ENCODE peak calls at places on chromosomes 1 and 21, in five cellular contexts. Q is tibial artery, A is H9, V is heart right ventricle, W is prostate gland. S is an unnamed sample.

GRCh38 chr1:50208296-50208695 is 99.6 kb downstream of the ELAVL4 start:
- DNase-seq in V (no peak), W (no peak), Q (no peak), A (no peak), S (no peak)

GRCh38 chr1:222910699-222911098 is 95.9 kb downstream of the DISP1 start:
- DNase-seq in A (no peak), Q (no peak), W (no peak), V (no peak), S (no peak)

GRCh38 chr1:54095543-54096286 is 42.3 kb downstream of the TCEANC2 start:
- DNase-seq in V (no peak), Q (no peak), A (no peak), W (no peak), S (no peak)

GRCh38 chr1:97094257-97094972 is 372.8 kb downstream of the PTBP2 start:
- DNase-seq in A (no peak), W (no peak), Q (no peak), V (no peak), S (no peak)

GRCh38 chr1:1295154-1295923 is 12.4 kb downstream of the ACAP3 start:
- DNase-seq in A (no peak), V (no peak), Q (no peak), W (no peak), S (no peak)

GRCh38 chr1:21815724-21816311 is 3.8 kb downstream of the LDLRAD2 start:
- DNase-seq in A (no peak), W (no peak), Q (no peak), V (no peak), S (no peak)

GRCh38 chr1:6456800-6457466 is 9.0 kb downstream of the TNFRSF25 start:
- DNase-seq in Q (no peak), W (no peak), V (no peak), A (no peak), S (no peak)

GRCh38 chr21:36747815-36748381 is 49.0 kb downstream of the SIM2 start:
- DNase-seq in Q (no peak), W (no peak), A (peak; percentile 79), V (peak; percentile 60), S (peak; percentile 24)

GRCh38 chr1:41516168-41516961 is 31.9 kb upstream of the EDN2 start:
- DNase-seq in A (peak; percentile 92), W (peak; percentile 92), V (peak; percentile 94), Q (peak; percentile 95), S (peak; percentile 96)

GRCh38 chr1:6486433-6487011 is 4.9 kb downstream of the PLEKHG5 start:
- DNase-seq in A (peak; percentile 95), V (peak; percentile 88), Q (peak; percentile 89), W (peak; percentile 84), S (peak; percentile 23)

GRCh38 chr1:108011295-108011694 is 46.3 kb upstream of the VAV3 start:
- DNase-seq in A (no peak), W (no peak), Q (no peak), V (no peak), S (no peak)

GRCh38 chr1:6261615-6261995 is 707 bp upstream of the GPR153 start:
- DNase-seq in W (no peak), Q (no peak), A (peak; percentile 75), V (no peak), S (no peak)

GRCh38 chr1:232127190-232127589 is 500.6 kb downstream of the DISC1 start:
- DNase-seq in V (no peak), W (no peak), Q (no peak), A (no peak), S (no peak)

GRCh38 chr1:18962855-18963737 is 6.6 kb upstream of the IFFO2 start:
- DNase-seq in Q (peak; percentile 35), W (no peak), A (no peak), V (no peak), S (no peak)

GRCh38 chr1:39828734-39829133 is 40.1 kb upstream of the BMP8B start:
- DNase-seq in A (no peak), V (no peak), W (no peak), Q (no peak), S (no peak)

GRCh38 chr1:194629011-194629410 is 1442.6 kb upstream of the B3GALT2 start:
- DNase-seq in V (no peak), W (no peak), A (no peak), Q (no peak), S (no peak)

GRCh38 chr1:47175227-47175934 is 14.5 kb downstream of the PDZK1IP1 start:
- DNase-seq in A (peak; percentile 77), V (no peak), W (peak; percentile 56), Q (peak; percentile 71), S (peak; percentile 57)

GRCh38 chr1:81225769-81226602 is 574.7 kb upstream of the ADGRL2 start:
- DNase-seq in Q (no peak), W (no peak), A (no peak), V (no peak), S (no peak)

GRCh38 chr1:20974069-20974468 is 187.0 kb upstream of the HP1BP3 start:
- DNase-seq in Q (no peak), A (no peak), V (no peak), W (no peak), S (no peak)

GRCh38 chr1:154846921-154847442 is 23.1 kb downstream of the KCNN3 start:
- DNase-seq in A (no peak), Q (no peak), V (no peak), W (no peak), S (peak; percentile 88)

GRCh38 chr1:234281826-234282489 is 91.3 kb upstream of the COA6 start:
- DNase-seq in Q (no peak), A (no peak), V (no peak), W (no peak), S (peak; percentile 58)

GRCh38 chr1:40256401-40257084 is 1.5 kb upstream of the ZMPSTE24 start:
- DNase-seq in W (no peak), V (no peak), Q (no peak), A (no peak), S (no peak)

GRCh38 chr1:183126000-183126366 is 60.1 kb upstream of the LAMC2 start:
- DNase-seq in V (no peak), A (no peak), Q (no peak), W (no peak), S (no peak)

GRCh38 chr1:195053478-195053877 is 1554.8 kb downstream of the KCNT2 start:
- DNase-seq in V (no peak), A (no peak), Q (no peak), W (no peak), S (no peak)

DNA sequence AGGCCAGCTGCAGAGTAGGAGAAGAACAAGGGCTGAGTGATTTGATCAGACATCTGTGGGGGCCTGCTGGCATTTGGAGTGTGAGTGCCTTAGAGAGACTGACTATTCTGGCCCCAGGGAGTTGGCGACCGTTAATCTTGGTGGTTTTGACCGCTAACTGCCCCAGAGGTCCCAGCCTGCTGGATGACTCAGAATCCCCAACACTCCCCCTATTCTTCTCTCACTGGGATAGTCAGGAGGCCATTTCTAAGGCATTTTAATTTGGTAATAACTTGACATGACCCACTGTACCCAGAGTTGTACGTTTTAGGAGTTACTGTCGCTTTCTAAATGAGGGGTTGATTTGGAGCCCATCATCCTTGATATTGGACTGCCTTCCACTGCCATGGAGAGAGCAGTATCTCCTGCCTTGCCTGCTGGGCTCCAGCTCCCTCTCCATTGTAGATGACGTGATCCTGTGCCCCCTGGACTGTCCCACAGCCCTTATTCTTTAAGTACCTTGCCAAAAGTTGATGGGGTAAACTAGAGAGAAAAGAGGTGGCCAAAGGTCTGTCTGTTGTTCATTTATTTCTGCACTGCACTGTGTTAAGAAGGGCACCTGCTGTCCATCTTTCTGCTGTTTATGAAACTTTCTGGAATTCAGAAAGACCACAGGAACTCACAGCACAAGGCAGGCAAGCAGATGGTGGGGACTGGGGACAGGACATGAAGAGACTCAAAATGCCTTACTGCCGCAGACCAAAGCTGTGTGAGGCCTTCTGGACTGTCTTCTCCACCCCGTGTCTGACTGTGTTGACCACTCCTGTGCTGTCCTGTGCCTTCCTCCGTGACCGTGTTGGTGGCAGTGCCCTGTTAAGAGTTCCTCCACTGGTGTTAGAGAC is 98.2 kb upstream of the ARTN start:
- DNase-seq in W (no peak), Q (peak; percentile 80), A (peak; percentile 54), V (no peak), S (no peak)
- H3K27ac ChIP-seq in W (no peak overlapping the region), Q (peak overlapping the region; percentile 84), A (no peak overlapping the region), V (no peak overlapping the region), S (no peak overlapping the region)

DNA sequence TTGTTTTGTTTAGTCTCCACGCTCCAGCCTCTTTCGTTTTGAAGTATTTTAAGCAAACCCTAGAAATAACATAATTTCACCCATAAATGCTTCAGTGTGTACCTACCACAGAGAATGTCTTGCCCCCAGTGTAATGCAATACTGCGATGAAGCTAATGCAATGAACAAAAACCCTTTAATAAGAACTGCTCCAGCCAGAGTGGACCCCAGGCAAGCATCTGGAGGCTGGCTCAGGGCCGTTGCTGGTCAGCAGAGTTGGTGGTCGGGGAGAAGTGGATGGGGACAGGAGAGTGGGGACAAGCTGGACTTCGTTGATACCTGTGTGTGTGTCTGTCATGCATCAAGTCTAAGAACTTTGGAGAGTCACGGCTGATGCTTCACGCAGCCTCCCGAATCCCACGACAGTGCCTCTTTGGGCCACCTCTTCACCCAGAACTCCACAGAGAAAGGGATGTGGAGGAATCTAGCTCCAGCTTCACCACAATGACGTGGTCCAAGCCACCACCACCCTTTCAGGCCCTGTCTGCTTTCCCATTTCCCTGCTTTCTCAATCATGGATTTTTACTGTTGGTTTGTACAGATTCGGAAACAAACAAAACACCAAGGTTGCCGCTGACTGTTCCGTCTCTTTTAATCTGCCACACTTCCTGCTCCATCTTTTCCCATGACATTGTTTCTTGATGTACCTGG is 108.6 kb upstream of the ERRFI1 start:
- DNase-seq in A (no peak), V (no peak), Q (no peak), W (no peak), S (no peak)
- H3K27ac ChIP-seq in A (no peak overlapping the region), V (peak overlapping the region; percentile 82), Q (peak overlapping the region; percentile 84), W (peak overlapping the region; percentile 38), S (no peak overlapping the region)

GRCh38 chr1:102181341-102181740 is 184.6 kb upstream of the OLFM3 start:
- DNase-seq in Q (no peak), W (no peak), V (no peak), A (no peak), S (no peak)

GRCh38 chr1:102183711-102184110 is 187.0 kb upstream of the OLFM3 start:
- DNase-seq in Q (no peak), A (no peak), V (no peak), W (no peak), S (no peak)

GRCh38 chr1:102184477-102184876 is 187.8 kb upstream of the OLFM3 start:
- DNase-seq in Q (no peak), V (no peak), W (no peak), A (no peak), S (no peak)

GRCh38 chr1:102185260-102185659 is 188.5 kb upstream of the OLFM3 start:
- DNase-seq in Q (no peak), W (no peak), A (no peak), V (no peak), S (no peak)

GRCh38 chr1:102182603-102183260 is 186.0 kb upstream of the OLFM3 start:
- DNase-seq in A (no peak), V (no peak), Q (no peak), W (no peak), S (no peak)
- H3K27ac ChIP-seq in A (no peak overlapping the region), V (no peak overlapping the region), Q (no peak overlapping the region), W (no peak overlapping the region), S (no peak overlapping the region)

GRCh38 chr1:228798047-228798446 is 62.8 kb downstream of the RHOU start:
- DNase-seq in A (no peak), W (no peak), Q (no peak), V (no peak), S (no peak)
- H3K27ac ChIP-seq in A (no peak overlapping the region), W (no peak overlapping the region), Q (no peak overlapping the region), V (no peak overlapping the region), S (no peak overlapping the region)

S was measured in substantia nigra.